ENCODE peak calls at places on chromosomes 5 and 9, in nine cellular contexts. One of them, this sample, is unnamed.

GRCh38 chr5:2253063-2253653 is 370.4 kb upstream of the IRX4 start:
- DNase-seq in Caco-2: no peak
- DNase-seq in dorsolateral prefrontal cortex: no peak
- DNase-seq in GM12865: no peak
- DNase-seq in kidney epithelial cell: no peak
- DNase-seq in epithelial cell of esophagus: no peak
- DNase-seq in fibroblast of lung: no peak
- DNase-seq in psoas muscle: no peak
- DNase-seq in stomach: no peak
- DNase-seq in this sample: no peak

GRCh38 chr9:113399646-113400200 is 1.4 kb downstream of the ALAD start:
- DNase-seq in Caco-2: no peak
- DNase-seq in dorsolateral prefrontal cortex: no peak
- DNase-seq in GM12865: no peak
- DNase-seq in kidney epithelial cell: no peak
- DNase-seq in epithelial cell of esophagus: no peak
- DNase-seq in fibroblast of lung: no peak
- DNase-seq in psoas muscle: no peak
- DNase-seq in stomach: no peak
- DNase-seq in this sample: no peak

GRCh38 chr5:127705120-127705892 is 2.1 kb downstream of the CCDC192 start:
- DNase-seq in Caco-2: no peak
- DNase-seq in dorsolateral prefrontal cortex: no peak
- DNase-seq in GM12865: peak
- DNase-seq in kidney epithelial cell: peak
- DNase-seq in epithelial cell of esophagus: peak
- DNase-seq in fibroblast of lung: peak
- DNase-seq in psoas muscle: no peak
- DNase-seq in stomach: no peak
- DNase-seq in this sample: no peak

GRCh38 chr9:35729700-35730485 is 2.1 kb downstream of the TLN1 start:
- DNase-seq in Caco-2: peak
- DNase-seq in dorsolateral prefrontal cortex: no peak
- DNase-seq in GM12865: peak
- DNase-seq in kidney epithelial cell: no peak
- DNase-seq in epithelial cell of esophagus: peak
- DNase-seq in fibroblast of lung: peak
- DNase-seq in psoas muscle: peak
- DNase-seq in stomach: peak
- DNase-seq in this sample: peak

GRCh38 chr9:90268613-90269012 is 374.0 kb downstream of the DIRAS2 start:
- DNase-seq in Caco-2: no peak
- DNase-seq in dorsolateral prefrontal cortex: no peak
- DNase-seq in GM12865: no peak
- DNase-seq in kidney epithelial cell: no peak
- DNase-seq in epithelial cell of esophagus: no peak
- DNase-seq in fibroblast of lung: no peak
- DNase-seq in psoas muscle: no peak
- DNase-seq in stomach: no peak
- DNase-seq in this sample: no peak

GRCh38 chr9:136671254-136671614 is 8.5 kb downstream of the EGFL7 start:
- DNase-seq in Caco-2: no peak
- DNase-seq in dorsolateral prefrontal cortex: no peak
- DNase-seq in GM12865: no peak
- DNase-seq in kidney epithelial cell: no peak
- DNase-seq in epithelial cell of esophagus: no peak
- DNase-seq in fibroblast of lung: no peak
- DNase-seq in psoas muscle: no peak
- DNase-seq in stomach: no peak
- DNase-seq in this sample: no peak

GRCh38 chr5:111060169-111060568 is 11.3 kb upstream of the TSLP start:
- DNase-seq in Caco-2: no peak
- DNase-seq in dorsolateral prefrontal cortex: no peak
- DNase-seq in GM12865: no peak
- DNase-seq in kidney epithelial cell: no peak
- DNase-seq in epithelial cell of esophagus: no peak
- DNase-seq in fibroblast of lung: no peak
- DNase-seq in psoas muscle: no peak
- DNase-seq in stomach: no peak
- DNase-seq in this sample: no peak

GRCh38 chr9:120152295-120152694 is 427.7 kb downstream of the CDK5RAP2 start:
- DNase-seq in Caco-2: no peak
- DNase-seq in dorsolateral prefrontal cortex: no peak
- DNase-seq in GM12865: no peak
- DNase-seq in kidney epithelial cell: no peak
- DNase-seq in epithelial cell of esophagus: no peak
- DNase-seq in fibroblast of lung: no peak
- DNase-seq in psoas muscle: peak
- DNase-seq in stomach: no peak
- DNase-seq in this sample: no peak

GRCh38 chr9:121222524-121223171 is 21.0 kb upstream of the RAB14 start:
- DNase-seq in Caco-2: peak
- DNase-seq in dorsolateral prefrontal cortex: no peak
- DNase-seq in GM12865: no peak
- DNase-seq in kidney epithelial cell: no peak
- DNase-seq in epithelial cell of esophagus: peak
- DNase-seq in fibroblast of lung: peak
- DNase-seq in psoas muscle: no peak
- DNase-seq in stomach: no peak
- DNase-seq in this sample: no peak

GRCh38 chr5:126454535-126454934 is 31.3 kb downstream of the GRAMD2B start:
- DNase-seq in Caco-2: no peak
- DNase-seq in dorsolateral prefrontal cortex: no peak
- DNase-seq in GM12865: no peak
- DNase-seq in kidney epithelial cell: no peak
- DNase-seq in epithelial cell of esophagus: no peak
- DNase-seq in fibroblast of lung: no peak
- DNase-seq in psoas muscle: no peak
- DNase-seq in stomach: no peak
- DNase-seq in this sample: no peak

GRCh38 chr5:151820903-151821302 is 49.1 kb downstream of the G3BP1 start:
- DNase-seq in Caco-2: no peak
- DNase-seq in dorsolateral prefrontal cortex: no peak
- DNase-seq in GM12865: no peak
- DNase-seq in kidney epithelial cell: no peak
- DNase-seq in epithelial cell of esophagus: no peak
- DNase-seq in fibroblast of lung: no peak
- DNase-seq in psoas muscle: no peak
- DNase-seq in stomach: no peak
- DNase-seq in this sample: no peak

GRCh38 chr5:157026789-157027424 is 32.0 kb downstream of the HAVCR1 start:
- DNase-seq in Caco-2: peak
- DNase-seq in dorsolateral prefrontal cortex: no peak
- DNase-seq in GM12865: peak
- DNase-seq in kidney epithelial cell: no peak
- DNase-seq in epithelial cell of esophagus: peak
- DNase-seq in fibroblast of lung: no peak
- DNase-seq in psoas muscle: no peak
- DNase-seq in stomach: no peak
- DNase-seq in this sample: no peak

GRCh38 chr9:114348906-114349482 is 19.3 kb downstream of the ORM2 start:
- DNase-seq in Caco-2: peak
- DNase-seq in dorsolateral prefrontal cortex: no peak
- DNase-seq in GM12865: peak
- DNase-seq in kidney epithelial cell: peak
- DNase-seq in epithelial cell of esophagus: peak
- DNase-seq in fibroblast of lung: peak
- DNase-seq in psoas muscle: peak
- DNase-seq in stomach: no peak
- DNase-seq in this sample: peak

GRCh38 chr5:180611140-180611850 is 20.0 kb upstream of the SCGB3A1 start:
- DNase-seq in Caco-2: no peak
- DNase-seq in dorsolateral prefrontal cortex: no peak
- DNase-seq in GM12865: no peak
- DNase-seq in kidney epithelial cell: no peak
- DNase-seq in epithelial cell of esophagus: no peak
- DNase-seq in fibroblast of lung: no peak
- DNase-seq in psoas muscle: no peak
- DNase-seq in stomach: no peak
- DNase-seq in this sample: no peak

GRCh38 chr5:132822650-132823480 is 7.6 kb downstream of the SHROOM1 start:
- DNase-seq in Caco-2: no peak
- DNase-seq in dorsolateral prefrontal cortex: no peak
- DNase-seq in GM12865: peak
- DNase-seq in kidney epithelial cell: no peak
- DNase-seq in epithelial cell of esophagus: peak
- DNase-seq in fibroblast of lung: peak
- DNase-seq in psoas muscle: no peak
- DNase-seq in stomach: no peak
- DNase-seq in this sample: no peak
- H3K4me3 ChIP-seq in Caco-2: no peak
- H3K4me3 ChIP-seq in dorsolateral prefrontal cortex: peak
- H3K4me3 ChIP-seq in GM12865: peak
- H3K4me3 ChIP-seq in kidney epithelial cell: peak
- H3K4me3 ChIP-seq in epithelial cell of esophagus: peak
- H3K4me3 ChIP-seq in fibroblast of lung: no peak
- H3K4me3 ChIP-seq in psoas muscle: peak
- H3K4me3 ChIP-seq in stomach: peak
- H3K4me3 ChIP-seq in this sample: no peak

DNA sequence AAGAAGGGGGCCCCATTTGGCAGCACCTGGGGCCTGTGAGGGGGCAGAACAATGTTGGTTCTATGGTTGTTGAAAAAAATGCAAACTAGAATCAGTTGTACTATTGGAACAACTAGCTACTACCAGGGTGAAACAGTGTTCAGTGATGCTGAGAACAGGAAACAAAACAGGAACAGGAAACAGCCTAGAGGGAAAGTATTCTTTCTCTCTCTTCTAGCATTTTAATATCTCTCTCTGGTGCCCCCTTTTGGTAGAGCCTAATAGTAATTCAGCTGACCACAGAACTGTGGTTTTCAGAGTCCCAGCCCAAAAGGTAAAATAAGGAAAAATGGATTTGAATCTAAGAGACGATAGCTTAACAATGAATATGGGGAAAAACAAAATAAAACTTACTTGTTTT is 138.0 kb upstream of the KCNN2 start:
- DNase-seq in Caco-2: peak
- DNase-seq in dorsolateral prefrontal cortex: no peak
- DNase-seq in GM12865: peak
- DNase-seq in kidney epithelial cell: no peak
- DNase-seq in epithelial cell of esophagus: peak
- DNase-seq in fibroblast of lung: no peak
- DNase-seq in psoas muscle: no peak
- DNase-seq in stomach: no peak
- DNase-seq in this sample: no peak
- TF ChIP-seq CTCF in Caco-2: no peak
- TF ChIP-seq CTCF in dorsolateral prefrontal cortex: no peak
- TF ChIP-seq CTCF in GM12865: peak
- TF ChIP-seq CTCF in kidney epithelial cell: peak
- TF ChIP-seq CTCF in epithelial cell of esophagus: peak
- TF ChIP-seq CTCF in fibroblast of lung: peak
- TF ChIP-seq CTCF in psoas muscle: peak
- TF ChIP-seq CTCF in stomach: no peak
- TF ChIP-seq CTCF in this sample: no peak

GRCh38 chr5:172004824-172005237 is 1.6 kb downstream of the FBXW11 start:
- DNase-seq in Caco-2: no peak
- DNase-seq in dorsolateral prefrontal cortex: no peak
- DNase-seq in GM12865: peak
- DNase-seq in kidney epithelial cell: no peak
- DNase-seq in epithelial cell of esophagus: peak
- DNase-seq in fibroblast of lung: no peak
- DNase-seq in psoas muscle: no peak
- DNase-seq in stomach: no peak
- DNase-seq in this sample: no peak

GRCh38 chr5:172002840-172003512 is 3.5 kb downstream of the FBXW11 start:
- DNase-seq in Caco-2: no peak
- DNase-seq in dorsolateral prefrontal cortex: no peak
- DNase-seq in GM12865: no peak
- DNase-seq in kidney epithelial cell: no peak
- DNase-seq in epithelial cell of esophagus: no peak
- DNase-seq in fibroblast of lung: no peak
- DNase-seq in psoas muscle: no peak
- DNase-seq in stomach: no peak
- DNase-seq in this sample: no peak

GRCh38 chr5:172005708-172006377 is 595 bp downstream of the FBXW11 start:
- DNase-seq in Caco-2: peak
- DNase-seq in dorsolateral prefrontal cortex: no peak
- DNase-seq in GM12865: peak
- DNase-seq in kidney epithelial cell: no peak
- DNase-seq in epithelial cell of esophagus: peak
- DNase-seq in fibroblast of lung: no peak
- DNase-seq in psoas muscle: no peak
- DNase-seq in stomach: peak
- DNase-seq in this sample: no peak

GRCh38 chr5:172002310-172002709 is 4.1 kb downstream of the FBXW11 start:
- DNase-seq in Caco-2: peak
- DNase-seq in dorsolateral prefrontal cortex: no peak
- DNase-seq in GM12865: peak
- DNase-seq in kidney epithelial cell: no peak
- DNase-seq in epithelial cell of esophagus: peak
- DNase-seq in fibroblast of lung: no peak
- DNase-seq in psoas muscle: no peak
- DNase-seq in stomach: no peak
- DNase-seq in this sample: no peak

DNA sequence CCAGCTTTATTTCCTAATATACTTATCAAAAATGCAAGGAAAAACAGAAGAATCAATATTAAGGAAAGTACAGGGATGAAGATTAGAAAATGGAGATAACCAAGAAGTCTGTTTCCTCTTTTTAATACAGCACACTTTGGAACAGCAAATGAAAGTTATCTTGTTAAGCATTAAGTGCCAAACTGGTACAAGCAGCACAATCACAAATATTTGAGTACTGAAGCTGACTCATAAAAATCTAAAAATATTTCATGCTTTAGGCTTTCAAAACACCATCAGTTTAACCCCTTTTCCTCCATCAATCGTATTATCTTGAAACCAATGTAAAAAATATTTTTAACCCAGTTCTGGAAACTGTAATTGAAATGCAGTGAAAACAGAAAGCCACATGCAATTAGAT is 2.7 kb downstream of the FBXW11 start:
- DNase-seq in Caco-2: no peak
- DNase-seq in dorsolateral prefrontal cortex: no peak
- DNase-seq in GM12865: no peak
- DNase-seq in kidney epithelial cell: no peak
- DNase-seq in epithelial cell of esophagus: no peak
- DNase-seq in fibroblast of lung: peak
- DNase-seq in psoas muscle: no peak
- DNase-seq in stomach: no peak
- DNase-seq in this sample: no peak
- H3K4me3 ChIP-seq in Caco-2: no peak
- H3K4me3 ChIP-seq in dorsolateral prefrontal cortex: no peak
- H3K4me3 ChIP-seq in GM12865: no peak
- H3K4me3 ChIP-seq in kidney epithelial cell: no peak
- H3K4me3 ChIP-seq in epithelial cell of esophagus: no peak
- H3K4me3 ChIP-seq in fibroblast of lung: peak
- H3K4me3 ChIP-seq in psoas muscle: peak
- H3K4me3 ChIP-seq in stomach: peak
- H3K4me3 ChIP-seq in this sample: no peak

DNA sequence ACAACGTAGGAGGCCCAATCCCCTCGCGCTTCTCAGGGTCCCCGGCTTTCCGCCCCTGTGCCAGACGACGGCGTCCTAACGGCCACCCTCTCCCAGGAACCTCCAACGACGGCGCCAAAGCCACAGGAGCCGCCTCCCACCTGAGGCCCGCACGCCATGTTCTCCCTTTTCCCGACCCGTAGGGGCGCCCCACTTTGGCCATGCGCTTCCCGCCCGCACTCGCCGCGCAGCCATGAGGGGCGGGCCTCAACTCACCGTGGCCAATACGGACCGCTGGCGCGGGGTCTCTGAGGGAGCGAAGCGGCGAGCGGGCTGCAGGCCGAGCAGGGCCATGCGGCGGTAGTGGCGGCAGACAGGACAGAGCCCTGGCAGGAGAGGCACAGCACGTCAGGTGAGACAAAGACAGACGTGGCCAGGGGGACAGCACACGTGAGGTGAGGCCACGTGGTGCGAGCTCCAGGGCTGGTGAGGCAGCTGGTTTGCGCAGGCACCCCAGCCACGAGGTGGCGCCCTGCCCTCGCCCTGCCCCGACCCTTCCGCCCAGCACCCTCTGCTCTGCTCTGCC is 1005.5 kb upstream of the PTPRD start:
- DNase-seq in Caco-2: no peak
- DNase-seq in dorsolateral prefrontal cortex: no peak
- DNase-seq in GM12865: no peak
- DNase-seq in kidney epithelial cell: no peak
- DNase-seq in epithelial cell of esophagus: no peak
- DNase-seq in fibroblast of lung: no peak
- DNase-seq in psoas muscle: peak
- DNase-seq in stomach: no peak
- DNase-seq in this sample: no peak
- TF ChIP-seq CTCF in Caco-2: no peak
- TF ChIP-seq CTCF in dorsolateral prefrontal cortex: no peak
- TF ChIP-seq CTCF in GM12865: no peak
- TF ChIP-seq CTCF in kidney epithelial cell: no peak
- TF ChIP-seq CTCF in epithelial cell of esophagus: no peak
- TF ChIP-seq CTCF in fibroblast of lung: no peak
- TF ChIP-seq CTCF in psoas muscle: no peak
- TF ChIP-seq CTCF in stomach: no peak
- TF ChIP-seq CTCF in this sample: no peak

This sample was measured in AG04449.